ENCODE peak calls at places on chromosomes 6 and 20, in four cellular contexts. One of them, this sample, is unnamed.

GRCh38 chr20:47216819-47217410 is 139.6 kb downstream of the ZMYND8 start:
- DNase-seq in activated gamma-delta T cell treated with Interleukin-2 at 50 U/mL for 16 hours: no peak
- DNase-seq in activated effector memory CD4-positive, alpha-beta T cell treated with Interleukin-2 at 50 U/mL for 16 hours: no peak
- DNase-seq in OCI-M1: no peak
- DNase-seq in this sample: no peak

GRCh38 chr6:19333936-19334335 is 503.2 kb upstream of the ID4 start:
- DNase-seq in activated gamma-delta T cell treated with Interleukin-2 at 50 U/mL for 16 hours: no peak
- DNase-seq in activated effector memory CD4-positive, alpha-beta T cell treated with Interleukin-2 at 50 U/mL for 16 hours: no peak
- DNase-seq in OCI-M1: peak; percentile 25
- DNase-seq in this sample: no peak

GRCh38 chr6:98574991-98575390 is 259.4 kb upstream of the POU3F2 start:
- DNase-seq in activated gamma-delta T cell treated with Interleukin-2 at 50 U/mL for 16 hours: no peak
- DNase-seq in activated effector memory CD4-positive, alpha-beta T cell treated with Interleukin-2 at 50 U/mL for 16 hours: no peak
- DNase-seq in OCI-M1: peak; percentile 32
- DNase-seq in this sample: no peak

GRCh38 chr20:59565768-59566461 is 38.4 kb upstream of the PHACTR3 start:
- DNase-seq in activated gamma-delta T cell treated with Interleukin-2 at 50 U/mL for 16 hours: no peak
- DNase-seq in activated effector memory CD4-positive, alpha-beta T cell treated with Interleukin-2 at 50 U/mL for 16 hours: no peak
- DNase-seq in OCI-M1: no peak
- DNase-seq in this sample: no peak

GRCh38 chr6:37354526-37355384 is 972 bp downstream of the RNF8 start:
- DNase-seq in activated gamma-delta T cell treated with Interleukin-2 at 50 U/mL for 16 hours: no peak
- DNase-seq in activated effector memory CD4-positive, alpha-beta T cell treated with Interleukin-2 at 50 U/mL for 16 hours: no peak
- DNase-seq in OCI-M1: peak; percentile 53
- DNase-seq in this sample: no peak

GRCh38 chr20:46022411-46023147 is 6.4 kb upstream of the SLC12A5 start:
- DNase-seq in activated gamma-delta T cell treated with Interleukin-2 at 50 U/mL for 16 hours: peak; percentile 74
- DNase-seq in activated effector memory CD4-positive, alpha-beta T cell treated with Interleukin-2 at 50 U/mL for 16 hours: peak; percentile 58
- DNase-seq in OCI-M1: peak; percentile 77
- DNase-seq in this sample: no peak

GRCh38 chr20:50308513-50309279 is 118.1 kb downstream of the CEBPB start:
- DNase-seq in activated gamma-delta T cell treated with Interleukin-2 at 50 U/mL for 16 hours: no peak
- DNase-seq in activated effector memory CD4-positive, alpha-beta T cell treated with Interleukin-2 at 50 U/mL for 16 hours: no peak
- DNase-seq in OCI-M1: peak; percentile 29
- DNase-seq in this sample: peak; percentile 92

GRCh38 chr20:11338506-11339306 is 579.0 kb upstream of the BTBD3 start:
- DNase-seq in activated gamma-delta T cell treated with Interleukin-2 at 50 U/mL for 16 hours: no peak
- DNase-seq in activated effector memory CD4-positive, alpha-beta T cell treated with Interleukin-2 at 50 U/mL for 16 hours: no peak
- DNase-seq in OCI-M1: peak; percentile 38
- DNase-seq in this sample: no peak

GRCh38 chr6:32176476-32177181 is 745 bp upstream of the AGPAT1 start:
- DNase-seq in activated gamma-delta T cell treated with Interleukin-2 at 50 U/mL for 16 hours: no peak
- DNase-seq in activated effector memory CD4-positive, alpha-beta T cell treated with Interleukin-2 at 50 U/mL for 16 hours: no peak
- DNase-seq in OCI-M1: peak; percentile 66
- DNase-seq in this sample: no peak

GRCh38 chr6:90428514-90428913 is 131.9 kb upstream of the BACH2 start:
- DNase-seq in activated gamma-delta T cell treated with Interleukin-2 at 50 U/mL for 16 hours: no peak
- DNase-seq in activated effector memory CD4-positive, alpha-beta T cell treated with Interleukin-2 at 50 U/mL for 16 hours: no peak
- DNase-seq in OCI-M1: no peak
- DNase-seq in this sample: no peak

GRCh38 chr20:59736366-59736765 is 132.0 kb downstream of the PHACTR3 start:
- DNase-seq in activated gamma-delta T cell treated with Interleukin-2 at 50 U/mL for 16 hours: no peak
- DNase-seq in activated effector memory CD4-positive, alpha-beta T cell treated with Interleukin-2 at 50 U/mL for 16 hours: no peak
- DNase-seq in OCI-M1: no peak
- DNase-seq in this sample: peak; percentile 33

This sample was measured in CD14-positive monocyte.